ENCODE peak calls at places on chromosomes 3 and 15, in six cellular contexts. One of them, this sample, is unnamed.

GRCh38 chr3:69352305-69353087 is 33.4 kb downstream of the FRMD4B start:
- DNase-seq in GOT3: no peak
- DNase-seq in left cardiac atrium: no peak
- DNase-seq in BJ: no peak
- DNase-seq in activated CD8-positive, alpha-beta T cell treated with anti-CD3 and anti-CD28 coated beads, Interleukin-2, amount 10 ng/mL, durations not matched to agents 7 days and 5 days: no peak
- DNase-seq in fibroblast of lung: no peak
- DNase-seq in this sample: no peak

GRCh38 chr3:189808246-189809007 is 177.2 kb downstream of the TP63 start:
- DNase-seq in GOT3: no peak
- DNase-seq in left cardiac atrium: no peak
- DNase-seq in BJ: no peak
- DNase-seq in activated CD8-positive, alpha-beta T cell treated with anti-CD3 and anti-CD28 coated beads, Interleukin-2, amount 10 ng/mL, durations not matched to agents 7 days and 5 days: no peak
- DNase-seq in fibroblast of lung: no peak
- DNase-seq in this sample: no peak

GRCh38 chr3:133490468-133491351 is 82.8 kb upstream of the CDV3 start:
- DNase-seq in GOT3: no peak
- DNase-seq in left cardiac atrium: no peak
- DNase-seq in BJ: no peak
- DNase-seq in activated CD8-positive, alpha-beta T cell treated with anti-CD3 and anti-CD28 coated beads, Interleukin-2, amount 10 ng/mL, durations not matched to agents 7 days and 5 days: peak
- DNase-seq in fibroblast of lung: no peak
- DNase-seq in this sample: no peak

GRCh38 chr15:58957101-58957973 is 23.9 kb upstream of the SLTM start:
- DNase-seq in GOT3: peak
- DNase-seq in left cardiac atrium: peak
- DNase-seq in BJ: no peak
- DNase-seq in activated CD8-positive, alpha-beta T cell treated with anti-CD3 and anti-CD28 coated beads, Interleukin-2, amount 10 ng/mL, durations not matched to agents 7 days and 5 days: peak
- DNase-seq in fibroblast of lung: peak
- DNase-seq in this sample: peak

GRCh38 chr3:190301591-190301990 is 20.7 kb downstream of the CLDN1 start:
- DNase-seq in GOT3: no peak
- DNase-seq in left cardiac atrium: no peak
- DNase-seq in BJ: no peak
- DNase-seq in activated CD8-positive, alpha-beta T cell treated with anti-CD3 and anti-CD28 coated beads, Interleukin-2, amount 10 ng/mL, durations not matched to agents 7 days and 5 days: no peak
- DNase-seq in fibroblast of lung: no peak
- DNase-seq in this sample: no peak

GRCh38 chr3:189557824-189558223 is 73.4 kb upstream of the TP63 start:
- DNase-seq in GOT3: no peak
- DNase-seq in left cardiac atrium: no peak
- DNase-seq in BJ: no peak
- DNase-seq in activated CD8-positive, alpha-beta T cell treated with anti-CD3 and anti-CD28 coated beads, Interleukin-2, amount 10 ng/mL, durations not matched to agents 7 days and 5 days: no peak
- DNase-seq in fibroblast of lung: peak
- DNase-seq in this sample: no peak

GRCh38 chr3:49903451-49904424 is at the start of gene MST1R:
- DNase-seq in GOT3: no peak
- DNase-seq in left cardiac atrium: peak
- DNase-seq in BJ: no peak
- DNase-seq in activated CD8-positive, alpha-beta T cell treated with anti-CD3 and anti-CD28 coated beads, Interleukin-2, amount 10 ng/mL, durations not matched to agents 7 days and 5 days: peak
- DNase-seq in fibroblast of lung: no peak
- DNase-seq in this sample: no peak

GRCh38 chr3:186414735-186415419 is 52.8 kb upstream of the DGKG start:
- DNase-seq in GOT3: peak
- DNase-seq in left cardiac atrium: no peak
- DNase-seq in BJ: peak
- DNase-seq in activated CD8-positive, alpha-beta T cell treated with anti-CD3 and anti-CD28 coated beads, Interleukin-2, amount 10 ng/mL, durations not matched to agents 7 days and 5 days: no peak
- DNase-seq in fibroblast of lung: peak
- DNase-seq in this sample: peak

GRCh38 chr3:194266658-194267005 is 84.5 kb downstream of the CPN2 start:
- DNase-seq in GOT3: no peak
- DNase-seq in left cardiac atrium: no peak
- DNase-seq in BJ: no peak
- DNase-seq in activated CD8-positive, alpha-beta T cell treated with anti-CD3 and anti-CD28 coated beads, Interleukin-2, amount 10 ng/mL, durations not matched to agents 7 days and 5 days: no peak
- DNase-seq in fibroblast of lung: no peak
- DNase-seq in this sample: no peak

GRCh38 chr3:128271536-128272332 is 118.5 kb downstream of the EEFSEC start:
- DNase-seq in GOT3: no peak
- DNase-seq in left cardiac atrium: no peak
- DNase-seq in BJ: no peak
- DNase-seq in activated CD8-positive, alpha-beta T cell treated with anti-CD3 and anti-CD28 coated beads, Interleukin-2, amount 10 ng/mL, durations not matched to agents 7 days and 5 days: no peak
- DNase-seq in fibroblast of lung: no peak
- DNase-seq in this sample: no peak

GRCh38 chr3:47073685-47074084 is 90.2 kb downstream of the SETD2 start:
- DNase-seq in GOT3: no peak
- DNase-seq in left cardiac atrium: no peak
- DNase-seq in BJ: no peak
- DNase-seq in activated CD8-positive, alpha-beta T cell treated with anti-CD3 and anti-CD28 coated beads, Interleukin-2, amount 10 ng/mL, durations not matched to agents 7 days and 5 days: no peak
- DNase-seq in fibroblast of lung: no peak
- DNase-seq in this sample: no peak

GRCh38 chr3:54760226-54760625 is 167.6 kb downstream of the LRTM1 start:
- DNase-seq in GOT3: no peak
- DNase-seq in left cardiac atrium: no peak
- DNase-seq in BJ: no peak
- DNase-seq in activated CD8-positive, alpha-beta T cell treated with anti-CD3 and anti-CD28 coated beads, Interleukin-2, amount 10 ng/mL, durations not matched to agents 7 days and 5 days: no peak
- DNase-seq in fibroblast of lung: peak
- DNase-seq in this sample: peak

GRCh38 chr15:59366368-59367021 is 6.2 kb downstream of the MYO1E start:
- DNase-seq in GOT3: no peak
- DNase-seq in left cardiac atrium: no peak
- DNase-seq in BJ: no peak
- DNase-seq in activated CD8-positive, alpha-beta T cell treated with anti-CD3 and anti-CD28 coated beads, Interleukin-2, amount 10 ng/mL, durations not matched to agents 7 days and 5 days: no peak
- DNase-seq in fibroblast of lung: peak
- DNase-seq in this sample: no peak

GRCh38 chr3:113659996-113660395 is 36.4 kb downstream of the USF3 start:
- DNase-seq in GOT3: no peak
- DNase-seq in left cardiac atrium: no peak
- DNase-seq in BJ: no peak
- DNase-seq in activated CD8-positive, alpha-beta T cell treated with anti-CD3 and anti-CD28 coated beads, Interleukin-2, amount 10 ng/mL, durations not matched to agents 7 days and 5 days: no peak
- DNase-seq in fibroblast of lung: no peak
- DNase-seq in this sample: no peak

GRCh38 chr3:149460123-149460522 is 14.4 kb upstream of the TM4SF4 start:
- DNase-seq in GOT3: no peak
- DNase-seq in left cardiac atrium: no peak
- DNase-seq in BJ: no peak
- DNase-seq in activated CD8-positive, alpha-beta T cell treated with anti-CD3 and anti-CD28 coated beads, Interleukin-2, amount 10 ng/mL, durations not matched to agents 7 days and 5 days: no peak
- DNase-seq in fibroblast of lung: peak
- DNase-seq in this sample: no peak

GRCh38 chr3:12302564-12302963 is 13.7 kb downstream of the PPARG start:
- DNase-seq in GOT3: no peak
- DNase-seq in left cardiac atrium: no peak
- DNase-seq in BJ: no peak
- DNase-seq in activated CD8-positive, alpha-beta T cell treated with anti-CD3 and anti-CD28 coated beads, Interleukin-2, amount 10 ng/mL, durations not matched to agents 7 days and 5 days: no peak
- DNase-seq in fibroblast of lung: peak
- DNase-seq in this sample: no peak

GRCh38 chr15:74657846-74658245 is 38.0 kb downstream of the EDC3 start:
- DNase-seq in GOT3: no peak
- DNase-seq in left cardiac atrium: no peak
- DNase-seq in BJ: no peak
- DNase-seq in activated CD8-positive, alpha-beta T cell treated with anti-CD3 and anti-CD28 coated beads, Interleukin-2, amount 10 ng/mL, durations not matched to agents 7 days and 5 days: no peak
- DNase-seq in fibroblast of lung: peak
- DNase-seq in this sample: peak

GRCh38 chr3:71547254-71548198 is 36.0 kb downstream of the FOXP1 start:
- DNase-seq in GOT3: no peak
- DNase-seq in left cardiac atrium: no peak
- DNase-seq in BJ: no peak
- DNase-seq in activated CD8-positive, alpha-beta T cell treated with anti-CD3 and anti-CD28 coated beads, Interleukin-2, amount 10 ng/mL, durations not matched to agents 7 days and 5 days: no peak
- DNase-seq in fibroblast of lung: no peak
- DNase-seq in this sample: no peak

GRCh38 chr15:92818658-92819311 is 81.3 kb upstream of the CHD2 start:
- DNase-seq in GOT3: no peak
- DNase-seq in left cardiac atrium: no peak
- DNase-seq in BJ: no peak
- DNase-seq in activated CD8-positive, alpha-beta T cell treated with anti-CD3 and anti-CD28 coated beads, Interleukin-2, amount 10 ng/mL, durations not matched to agents 7 days and 5 days: no peak
- DNase-seq in fibroblast of lung: peak
- DNase-seq in this sample: no peak

GRCh38 chr3:6504834-6505233 is 356.1 kb upstream of the GRM7 start:
- DNase-seq in GOT3: no peak
- DNase-seq in left cardiac atrium: no peak
- DNase-seq in BJ: no peak
- DNase-seq in activated CD8-positive, alpha-beta T cell treated with anti-CD3 and anti-CD28 coated beads, Interleukin-2, amount 10 ng/mL, durations not matched to agents 7 days and 5 days: no peak
- DNase-seq in fibroblast of lung: no peak
- DNase-seq in this sample: no peak

GRCh38 chr3:193552911-193553310 is 1.8 kb downstream of the ATP13A4 start:
- DNase-seq in GOT3: no peak
- DNase-seq in left cardiac atrium: no peak
- DNase-seq in BJ: no peak
- DNase-seq in activated CD8-positive, alpha-beta T cell treated with anti-CD3 and anti-CD28 coated beads, Interleukin-2, amount 10 ng/mL, durations not matched to agents 7 days and 5 days: no peak
- DNase-seq in fibroblast of lung: no peak
- DNase-seq in this sample: no peak

GRCh38 chr15:59174161-59174845 is 32.3 kb upstream of the LDHAL6B start:
- DNase-seq in GOT3: no peak
- DNase-seq in left cardiac atrium: no peak
- DNase-seq in BJ: no peak
- DNase-seq in activated CD8-positive, alpha-beta T cell treated with anti-CD3 and anti-CD28 coated beads, Interleukin-2, amount 10 ng/mL, durations not matched to agents 7 days and 5 days: no peak
- DNase-seq in fibroblast of lung: peak
- DNase-seq in this sample: no peak

GRCh38 chr3:111739241-111739952 is 119.7 kb upstream of the PHLDB2 start:
- DNase-seq in GOT3: no peak
- DNase-seq in left cardiac atrium: no peak
- DNase-seq in BJ: peak
- DNase-seq in activated CD8-positive, alpha-beta T cell treated with anti-CD3 and anti-CD28 coated beads, Interleukin-2, amount 10 ng/mL, durations not matched to agents 7 days and 5 days: no peak
- DNase-seq in fibroblast of lung: peak
- DNase-seq in this sample: peak

GRCh38 chr3:102034639-102035038 is 185.3 kb downstream of the NFKBIZ start:
- DNase-seq in GOT3: no peak
- DNase-seq in left cardiac atrium: no peak
- DNase-seq in BJ: no peak
- DNase-seq in activated CD8-positive, alpha-beta T cell treated with anti-CD3 and anti-CD28 coated beads, Interleukin-2, amount 10 ng/mL, durations not matched to agents 7 days and 5 days: no peak
- DNase-seq in fibroblast of lung: no peak
- DNase-seq in this sample: no peak

GRCh38 chr15:68407141-68407885 is 24.6 kb downstream of the ITGA11 start:
- DNase-seq in GOT3: no peak
- DNase-seq in left cardiac atrium: no peak
- DNase-seq in BJ: no peak
- DNase-seq in activated CD8-positive, alpha-beta T cell treated with anti-CD3 and anti-CD28 coated beads, Interleukin-2, amount 10 ng/mL, durations not matched to agents 7 days and 5 days: no peak
- DNase-seq in fibroblast of lung: peak
- DNase-seq in this sample: no peak